ENCODE peak calls at places on chromosomes 3 and 15, in ten cellular contexts. T is keratinocyte, L is uterus, X is heart right ventricle, Q is tibial artery, K is cardiac muscle cell, F is left ventricle myocardium inferior, A is astrocyte of the spinal cord, J is endothelial cell of umbilical vein, B is upper lobe of right lung. W is an unnamed sample.

GRCh38 chr3:141877911-141878310 is 1.5 kb downstream of the ATP1B3 start:
- DNase-seq in B (no peak), K (no peak), Q (no peak), T (no peak), L (no peak), A (peak), J (peak), F (no peak), X (no peak), W (peak)

GRCh38 chr3:107911337-107912000 is 179.4 kb downstream of the CD47 start:
- DNase-seq in A (no peak), F (no peak), T (no peak), B (no peak), K (peak), X (no peak), J (no peak), L (no peak), Q (no peak), W (peak)

GRCh38 chr15:84572231-84572630 is 28.6 kb upstream of the ZSCAN2 start:
- DNase-seq in A (no peak), Q (no peak), T (no peak), K (no peak), L (no peak), F (no peak), J (no peak), B (no peak), X (no peak), W (no peak)

GRCh38 chr3:21049368-21050062 is 701.5 kb downstream of the ZNF385D start:
- DNase-seq in L (no peak), X (no peak), J (no peak), B (no peak), F (no peak), A (no peak), K (no peak), Q (no peak), T (no peak), W (no peak)

GRCh38 chr3:116034797-116035196 is 410.5 kb downstream of the LSAMP start:
- DNase-seq in K (no peak), X (no peak), B (no peak), L (no peak), J (no peak), F (no peak), A (no peak), Q (no peak), T (no peak), W (no peak)

GRCh38 chr3:59043391-59043790 is 6.4 kb downstream of the CFAP20DC start:
- DNase-seq in T (no peak), A (no peak), F (no peak), K (no peak), B (no peak), J (no peak), X (no peak), Q (no peak), L (no peak), W (no peak)

GRCh38 chr15:89496155-89497098 is at the start of gene RHCG:
- DNase-seq in L (no peak), Q (peak), T (no peak), X (no peak), A (no peak), K (peak), J (peak), B (no peak), F (no peak), W (peak)

GRCh38 chr3:189710620-189711388 is 79.6 kb downstream of the TP63 start:
- DNase-seq in J (peak), A (peak), L (peak), F (no peak), X (no peak), T (peak), B (no peak), Q (no peak), K (no peak), W (peak)

GRCh38 chr3:172356427-172356826 is 91.8 kb downstream of the GHSR start:
- DNase-seq in F (no peak), Q (no peak), B (no peak), X (no peak), J (no peak), T (no peak), L (no peak), K (no peak), A (no peak), W (no peak)

GRCh38 chr15:87349181-87349580 is 907.4 kb downstream of the NTRK3 start:
- DNase-seq in K (no peak), F (no peak), B (no peak), T (no peak), L (no peak), A (no peak), J (no peak), X (no peak), Q (no peak), W (no peak)

GRCh38 chr3:126348308-126348920 is 8.8 kb downstream of the KLF15 start:
- DNase-seq in T (no peak), X (no peak), Q (peak), J (no peak), A (no peak), B (no peak), K (no peak), F (no peak), L (peak), W (no peak)

GRCh38 chr15:68205949-68206539 is 912 bp upstream of the CALML4 start:
- DNase-seq in A (no peak), F (peak), Q (peak), K (no peak), L (no peak), X (peak), T (no peak), B (peak), J (peak), W (peak)

GRCh38 chr3:136979684-136980083 is 21.9 kb downstream of the IL20RB start:
- DNase-seq in K (no peak), T (no peak), F (no peak), Q (no peak), L (no peak), X (no peak), J (no peak), B (no peak), A (peak), W (peak)

GRCh38 chr3:59189561-59190338 is 139.9 kb upstream of the CFAP20DC start:
- DNase-seq in Q (no peak), K (no peak), B (no peak), F (no peak), A (no peak), T (no peak), X (no peak), J (no peak), L (no peak), W (peak)

GRCh38 chr3:196214783-196215441 is 1.4 kb upstream of the SLC51A start:
- DNase-seq in L (no peak), K (no peak), Q (no peak), T (no peak), B (peak), X (no peak), J (no peak), A (no peak), F (no peak), W (no peak)

GRCh38 chr3:186099178-186099577 is 9.7 kb downstream of the ETV5 start:
- DNase-seq in L (peak), J (peak), X (peak), Q (no peak), F (peak), K (peak), T (no peak), A (peak), B (peak), W (peak)

GRCh38 chr3:142960322-142960850 is 3.1 kb downstream of the PAQR9 start:
- DNase-seq in F (no peak), B (no peak), K (no peak), T (no peak), A (no peak), X (no peak), L (no peak), Q (no peak), J (no peak), W (no peak)

GRCh38 chr15:98671060-98672008 is 23.0 kb downstream of the IGF1R start:
- DNase-seq in T (no peak), Q (no peak), B (no peak), L (no peak), A (peak), X (no peak), J (peak), K (no peak), F (no peak), W (peak)

GRCh38 chr3:22175899-22176298 is 424.9 kb upstream of the ZNF385D start:
- DNase-seq in T (no peak), J (no peak), F (no peak), K (no peak), B (no peak), X (no peak), L (no peak), A (peak), Q (no peak), W (no peak)

GRCh38 chr3:51947215-51947900 is 5.2 kb downstream of the PARP3 start:
- DNase-seq in J (no peak), A (no peak), B (peak), F (no peak), X (no peak), Q (peak), K (no peak), T (no peak), L (no peak), W (no peak)

GRCh38 chr3:107212709-107213664 is 164.3 kb upstream of the CCDC54 start:
- DNase-seq in K (no peak), L (no peak), X (no peak), B (no peak), Q (no peak), J (no peak), T (no peak), A (peak), F (no peak), W (no peak)

GRCh38 chr15:68603951-68604350 is 25.2 kb downstream of the CORO2B start:
- DNase-seq in F (peak), L (no peak), A (no peak), Q (no peak), B (no peak), J (no peak), K (peak), X (no peak), T (no peak), W (no peak)

GRCh38 chr3:98541695-98542094 is 9.9 kb downstream of the GPR15 start:
- DNase-seq in K (no peak), A (no peak), T (no peak), Q (no peak), F (no peak), L (no peak), B (no peak), X (no peak), J (no peak), W (peak)

GRCh38 chr3:194450341-194450740 is 36.5 kb downstream of the ATP13A3 start:
- DNase-seq in B (no peak), J (no peak), X (no peak), F (no peak), T (no peak), A (no peak), Q (no peak), L (no peak), K (no peak), W (peak)

GRCh38 chr3:50318163-50318562 is 4.4 kb downstream of the HYAL2 start:
- DNase-seq in B (no peak), T (no peak), L (no peak), J (no peak), Q (no peak), K (no peak), X (no peak), A (no peak), F (no peak), W (no peak)

GRCh38 chr3:115657168-115657567 is 33.9 kb downstream of the GAP43 start:
- DNase-seq in K (no peak), B (no peak), A (no peak), X (no peak), J (no peak), Q (no peak), L (no peak), F (no peak), T (no peak), W (no peak)

GRCh38 chr15:92667291-92667904 is 11.8 kb upstream of the FAM174B start:
- DNase-seq in F (no peak), L (no peak), K (no peak), B (no peak), X (no peak), T (no peak), J (no peak), A (no peak), Q (no peak), W (no peak)

GRCh38 chr3:194285859-194286197 is 65.3 kb downstream of the CPN2 start:
- DNase-seq in A (peak), B (no peak), T (no peak), F (no peak), X (no peak), L (no peak), J (no peak), Q (peak), K (no peak), W (no peak)

GRCh38 chr3:184008161-184008560 is 9.5 kb downstream of the ABCC5 start:
- DNase-seq in A (no peak), B (no peak), F (no peak), X (no peak), J (no peak), T (no peak), L (no peak), Q (no peak), K (no peak), W (peak)

GRCh38 chr3:111751961-111752360 is 107.1 kb upstream of the PHLDB2 start:
- DNase-seq in L (no peak), X (no peak), B (no peak), K (no peak), J (no peak), Q (no peak), T (no peak), A (peak), F (no peak), W (no peak)

GRCh38 chr3:134291300-134292254 is 40.9 kb upstream of the RYK start:
- DNase-seq in F (peak), J (no peak), L (peak), X (peak), T (no peak), B (peak), K (no peak), Q (peak), A (peak), W (peak)

GRCh38 chr3:66037986-66038369 is 740 bp downstream of the MAGI1 start:
- DNase-seq in T (no peak), Q (peak), F (peak), X (peak), A (no peak), B (peak), L (no peak), K (peak), J (no peak), W (no peak)

GRCh38 chr15:25345943-25346342 is 92.9 kb downstream of the UBE3A start:
- DNase-seq in T (no peak), J (peak), F (peak), B (no peak), L (no peak), A (peak), X (peak), K (peak), Q (peak), W (peak)

GRCh38 chr3:101825904-101826445 is 23.3 kb upstream of the NFKBIZ start:
- DNase-seq in K (no peak), T (no peak), A (peak), L (no peak), Q (no peak), F (no peak), B (no peak), X (no peak), J (peak), W (peak)

GRCh38 chr3:38138347-38139190 is at the start of gene MYD88:
- DNase-seq in X (peak), J (peak), T (no peak), L (peak), K (peak), F (peak), A (peak), B (peak), Q (peak), W (peak)

DNA sequence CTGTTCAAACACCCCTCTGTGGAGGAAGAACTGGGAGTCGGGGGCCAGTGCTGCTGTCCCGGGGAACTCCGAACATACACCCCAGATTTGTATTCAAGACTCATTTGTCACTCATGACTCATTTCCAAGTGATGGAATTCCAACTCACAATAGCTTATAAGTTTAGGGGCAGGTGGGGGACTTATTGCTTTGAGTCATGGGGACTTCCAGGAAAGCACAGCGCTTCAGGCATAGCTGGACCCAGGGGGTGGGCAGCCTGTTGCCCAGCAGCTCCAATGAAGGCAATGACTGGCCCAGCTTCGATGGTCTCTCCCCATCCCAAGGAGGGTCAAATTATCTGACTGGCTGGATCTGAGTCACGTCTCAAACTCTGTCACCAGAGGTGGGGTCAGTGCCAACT is 72.4 kb downstream of the TM2D3 start:
- DNase-seq in K (no peak), Q (no peak), J (peak), T (peak), B (no peak), A (peak), F (no peak), X (no peak), L (no peak), W (peak)
- H3K4me3 ChIP-seq in K (no peak), Q (no peak), J (no peak), T (no peak), B (no peak), A (no peak), F (no peak), X (no peak), L (no peak), W (no peak)

DNA sequence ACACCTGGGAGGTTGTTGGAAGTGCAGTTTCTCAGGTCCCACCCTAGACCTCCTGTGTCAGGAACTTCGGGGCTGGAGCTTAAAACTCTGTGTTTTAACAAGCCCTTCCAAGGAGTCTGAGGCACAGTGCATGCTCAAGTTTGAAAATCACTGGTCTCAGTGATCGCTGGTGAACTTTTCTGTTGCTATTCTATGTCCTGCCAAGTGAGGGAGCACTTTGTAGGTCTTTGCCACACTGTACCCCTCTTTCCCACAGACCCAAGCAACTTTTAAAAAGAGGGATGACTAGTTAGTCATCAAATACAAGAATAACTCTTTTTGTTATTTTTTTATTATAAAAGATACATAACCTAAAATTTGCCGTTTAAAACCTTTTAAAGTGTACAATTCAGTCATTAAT is 133.7 kb downstream of the AGBL1 start:
- DNase-seq in F (no peak), K (no peak), L (no peak), B (no peak), J (no peak), T (no peak), A (no peak), Q (no peak), X (no peak), W (no peak)
- TF ChIP-seq CTCF in F (no peak), K (no peak), L (no peak), B (no peak), J (no peak), T (no peak), A (no peak), Q (no peak), X (no peak), W (no peak)

DNA sequence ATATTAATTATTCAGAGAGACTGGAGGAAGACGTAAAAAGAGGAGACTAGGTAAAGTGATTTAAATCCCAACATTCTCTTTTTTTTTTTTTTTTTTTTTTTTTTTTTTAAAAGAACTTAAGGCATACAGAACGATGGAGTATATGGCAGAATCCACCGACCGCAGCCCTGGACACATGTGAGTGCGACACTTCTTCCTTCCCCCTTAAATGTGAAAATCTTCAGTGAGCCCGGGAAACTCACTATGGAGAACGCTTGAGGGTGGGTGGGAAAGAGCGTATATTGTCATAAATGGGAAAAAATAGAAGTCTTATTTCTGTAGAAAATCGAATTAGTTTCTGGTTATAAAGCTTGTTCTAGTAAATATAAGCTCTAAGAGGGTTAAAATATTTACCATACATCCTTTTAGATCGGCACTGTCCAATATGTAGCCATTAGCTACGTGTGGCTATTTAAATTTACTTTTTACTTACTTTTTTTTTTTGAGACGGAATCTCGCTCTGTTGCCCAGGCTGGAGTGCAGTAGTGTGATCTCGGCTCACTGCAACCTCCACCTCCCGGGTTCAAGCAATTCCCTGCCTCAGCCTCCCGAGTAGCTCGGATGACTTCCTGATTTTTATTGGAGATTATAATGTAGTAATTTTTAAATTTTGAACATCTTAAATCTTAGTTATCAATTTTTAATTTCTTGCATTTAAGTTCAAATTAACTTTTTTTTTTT is 930 bp downstream of the NMD3 start:
- DNase-seq in L (no peak), J (peak), B (no peak), T (no peak), A (peak), K (peak), Q (no peak), X (no peak), F (no peak), W (peak)
- H3K4me3 ChIP-seq in L (peak), J (peak), B (peak), T (peak), A (peak), K (peak), Q (peak), X (peak), F (peak), W (peak)

GRCh38 chr3:41041899-41042298 is 157.4 kb upstream of the CTNNB1 start:
- DNase-seq in T (no peak), F (no peak), X (no peak), K (no peak), Q (no peak), B (no peak), A (no peak), L (no peak), J (no peak), W (no peak)

GRCh38 chr3:41044526-41044925 is 154.8 kb upstream of the CTNNB1 start:
- DNase-seq in A (no peak), T (no peak), L (no peak), X (no peak), F (no peak), J (no peak), B (no peak), K (no peak), Q (no peak), W (no peak)

GRCh38 chr3:41037651-41038334 is 161.5 kb upstream of the CTNNB1 start:
- DNase-seq in F (no peak), B (no peak), X (no peak), T (no peak), A (no peak), Q (no peak), J (no peak), L (no peak), K (no peak), W (no peak)

GRCh38 chr3:41040256-41040655 is 159.0 kb upstream of the CTNNB1 start:
- DNase-seq in L (no peak), X (no peak), J (no peak), F (no peak), A (no peak), K (no peak), B (no peak), T (no peak), Q (no peak), W (no peak)

GRCh38 chr3:41041457-41041856 is 157.8 kb upstream of the CTNNB1 start:
- DNase-seq in A (no peak), T (no peak), Q (no peak), B (no peak), J (no peak), X (no peak), F (no peak), L (no peak), K (no peak), W (peak)
- TF ChIP-seq CTCF in A (no peak), T (no peak), Q (no peak), B (no peak), J (no peak), X (no peak), F (no peak), L (no peak), K (no peak), W (no peak)

GRCh38 chr3:128725547-128725931 is 444 bp upstream of the RAB7A start:
- DNase-seq in A (no peak), X (no peak), F (no peak), T (no peak), K (no peak), J (no peak), Q (no peak), L (no peak), B (no peak), W (no peak)
- H3K4me3 ChIP-seq in A (no peak), X (peak), F (peak), T (peak), K (no peak), J (no peak), Q (no peak), L (no peak), B (peak), W (peak)

W was measured in epithelial cell of esophagus.